ENCODE peak calls at places on chromosomes 7 and 10, in five cellular contexts. Z is M059J, H is Caco-2, Q is psoas muscle, L is mammary epithelial cell. C is an unnamed sample.

GRCh38 chr7:37376386-37376785 is 72.3 kb downstream of the ELMO1 start:
- DNase-seq in Z (peak; percentile 97), H (no peak), Q (no peak), L (peak; percentile 86), C (no peak)

GRCh38 chr10:586151-586550 is 103.3 kb downstream of the DIP2C start:
- DNase-seq in Z (no peak), H (no peak), Q (no peak), L (no peak), C (no peak)

GRCh38 chr10:28853195-28853594 is 175.9 kb downstream of the BAMBI start:
- DNase-seq in Z (peak; percentile 63), H (no peak), Q (no peak), L (no peak), C (no peak)

GRCh38 chr7:29106128-29106988 is 40.0 kb downstream of the CPVL start:
- DNase-seq in Z (peak; percentile 65), H (peak; percentile 79), Q (peak; percentile 21), L (peak; percentile 54), C (no peak)

GRCh38 chr7:159031135-159031701 is 113.4 kb downstream of the VIPR2 start:
- DNase-seq in Z (no peak), H (no peak), Q (peak; percentile 67), L (no peak), C (no peak)

GRCh38 chr7:99562832-99563231 is 4.4 kb downstream of the ZNF655 start:
- DNase-seq in Z (peak; percentile 100), H (peak; percentile 76), Q (no peak), L (peak; percentile 97), C (no peak)

GRCh38 chr7:73851410-73852338 is 9.3 kb upstream of the TMEM270 start:
- DNase-seq in Z (peak; percentile 99), H (no peak), Q (no peak), L (peak; percentile 100), C (no peak)

GRCh38 chr10:108970016-108970415 is 953.3 kb downstream of the XPNPEP1 start:
- DNase-seq in Z (peak; percentile 25), H (peak; percentile 53), Q (no peak), L (no peak), C (no peak)

GRCh38 chr10:14653271-14654161 is 121.2 kb downstream of the FAM107B start:
- DNase-seq in Z (peak; percentile 90), H (peak; percentile 88), Q (no peak), L (peak; percentile 89), C (no peak)

GRCh38 chr10:120539076-120539475 is 82.0 kb downstream of the PLPP4 start:
- DNase-seq in Z (no peak), H (no peak), Q (no peak), L (no peak), C (no peak)

GRCh38 chr7:129843982-129844840 is 108.5 kb downstream of the UBE2H start:
- DNase-seq in Z (no peak), H (no peak), Q (no peak), L (no peak), C (no peak)

GRCh38 chr10:104642311-104643022 is 1.4 kb downstream of the SORCS3 start:
- DNase-seq in Z (peak; percentile 17), H (no peak), Q (no peak), L (no peak), C (no peak)

GRCh38 chr10:85997544-85997943 is 369.1 kb downstream of the GRID1 start:
- DNase-seq in Z (no peak), H (no peak), Q (no peak), L (no peak), C (no peak)

GRCh38 chr7:116980354-116980753 is 27.1 kb downstream of the ST7 start:
- DNase-seq in Z (no peak), H (no peak), Q (no peak), L (no peak), C (no peak)

GRCh38 chr7:5526190-5527037 is 102.8 kb upstream of the TNRC18 start:
- DNase-seq in Z (peak; percentile 72), H (peak; percentile 62), Q (no peak), L (peak; percentile 76), C (no peak)

GRCh38 chr10:93751832-93752231 is 5.9 kb upstream of the LGI1 start:
- DNase-seq in Z (peak; percentile 30), H (peak; percentile 55), Q (no peak), L (peak; percentile 7), C (no peak)

GRCh38 chr10:12466701-12467100 is 117.4 kb downstream of the CAMK1D start:
- DNase-seq in Z (no peak), H (no peak), Q (no peak), L (no peak), C (no peak)

GRCh38 chr7:24419070-24419469 is 135.1 kb downstream of the NPY start:
- DNase-seq in Z (peak; percentile 7), H (peak; percentile 38), Q (no peak), L (no peak), C (no peak)

GRCh38 chr7:94031865-94032264 is 27.7 kb upstream of the BET1 start:
- DNase-seq in Z (no peak), H (no peak), Q (no peak), L (no peak), C (no peak)

GRCh38 chr10:110005716-110006115 is 2.1 kb upstream of the ADD3 start:
- DNase-seq in Z (no peak), H (peak; percentile 61), Q (peak; percentile 18), L (peak; percentile 22), C (no peak)

GRCh38 chr10:116197961-116198360 is 75.0 kb downstream of the GFRA1 start:
- DNase-seq in Z (no peak), H (no peak), Q (no peak), L (no peak), C (no peak)

GRCh38 chr7:4067476-4067760 is 614.7 kb upstream of the FOXK1 start:
- DNase-seq in Z (no peak), H (no peak), Q (no peak), L (no peak), C (no peak)

GRCh38 chr7:40680657-40681056 is 545.9 kb downstream of the SUGCT start:
- DNase-seq in Z (peak; percentile 55), H (peak; percentile 36), Q (no peak), L (peak; percentile 19), C (no peak)

GRCh38 chr7:83532229-83532628 is 116.7 kb downstream of the SEMA3E start:
- DNase-seq in Z (no peak), H (no peak), Q (no peak), L (peak; percentile 9), C (no peak)

GRCh38 chr7:151796091-151796870 is 80.6 kb downstream of the PRKAG2 start:
- DNase-seq in Z (peak; percentile 69), H (no peak), Q (peak; percentile 78), L (peak; percentile 6), C (no peak)

GRCh38 chr7:159092701-159093121 is 52.0 kb downstream of the VIPR2 start:
- DNase-seq in Z (no peak), H (no peak), Q (no peak), L (no peak), C (no peak)

GRCh38 chr7:30897770-30898169 is 13.9 kb upstream of the AQP1 start:
- DNase-seq in Z (no peak), H (no peak), Q (no peak), L (no peak), C (no peak)

GRCh38 chr7:135200824-135201331 is 10.4 kb downstream of the WDR91 start:
- DNase-seq in Z (peak; percentile 40), H (no peak), Q (no peak), L (peak; percentile 41), C (no peak)

GRCh38 chr7:55309040-55309991 is 55.8 kb upstream of the LANCL2 start:
- DNase-seq in Z (no peak), H (no peak), Q (no peak), L (no peak), C (no peak)

GRCh38 chr10:78292987-78293865 is 259.6 kb downstream of the RPS24 start:
- DNase-seq in Z (peak; percentile 14), H (no peak), Q (no peak), L (no peak), C (no peak)

GRCh38 chr10:122419890-122420623 is 34.4 kb upstream of the ARMS2 start:
- DNase-seq in Z (peak; percentile 12), H (no peak), Q (no peak), L (peak; percentile 11), C (no peak)

GRCh38 chr10:116096501-116096900 is 176.5 kb downstream of the GFRA1 start:
- DNase-seq in Z (no peak), H (no peak), Q (no peak), L (no peak), C (no peak)

GRCh38 chr10:63003816-63004453 is 129.2 kb upstream of the NRBF2 start:
- DNase-seq in Z (no peak), H (no peak), Q (no peak), L (no peak), C (no peak)

GRCh38 chr7:35519971-35520809 is 174.7 kb downstream of the HERPUD2 start:
- DNase-seq in Z (peak; percentile 67), H (peak; percentile 77), Q (peak; percentile 60), L (peak; percentile 42), C (no peak)

GRCh38 chr7:5631185-5631584 is 150.3 kb downstream of the RNF216 start:
- DNase-seq in Z (no peak), H (no peak), Q (no peak), L (no peak), C (no peak)

GRCh38 chr10:88879754-88880286 is at the start of gene STAMBPL1:
- DNase-seq in Z (no peak), H (no peak), Q (peak; percentile 58), L (no peak), C (peak; percentile 33)

GRCh38 chr7:108200326-108200725 is 70.2 kb upstream of the LAMB4 start:
- DNase-seq in Z (peak; percentile 29), H (no peak), Q (no peak), L (peak; percentile 79), C (no peak)

GRCh38 chr7:18305866-18306265 is 189.7 kb upstream of the HDAC9 start:
- DNase-seq in Z (no peak), H (no peak), Q (no peak), L (no peak), C (no peak)